ENCODE peak calls at places on chromosomes 6 and 20, in nine cellular contexts. One of them, this sample, is unnamed.

GRCh38 chr6:81981812-81982211 is 229.3 kb upstream of the TENT5A start:
- DNase-seq in WTC11: no peak
- DNase-seq in heart left ventricle: no peak
- DNase-seq in neural crest cell: no peak
- DNase-seq in fibroblast of pulmonary artery: peak
- DNase-seq in IMR-90: peak
- DNase-seq in psoas muscle: no peak
- DNase-seq in progenitor cell of endocrine pancreas: no peak
- DNase-seq in brain microvascular endothelial cell: peak
- DNase-seq in this sample: no peak

GRCh38 chr20:49729780-49730179 is 16.1 kb upstream of the B4GALT5 start:
- DNase-seq in progenitor cell of endocrine pancreas: no peak
- DNase-seq in fibroblast of pulmonary artery: peak
- DNase-seq in WTC11: no peak
- DNase-seq in neural crest cell: no peak
- DNase-seq in psoas muscle: no peak
- DNase-seq in IMR-90: peak
- DNase-seq in brain microvascular endothelial cell: peak
- DNase-seq in heart left ventricle: no peak
- DNase-seq in this sample: no peak

GRCh38 chr6:42239736-42240375 is 22.2 kb upstream of the MRPS10 start:
- DNase-seq in WTC11: no peak
- DNase-seq in psoas muscle: no peak
- DNase-seq in IMR-90: peak
- DNase-seq in fibroblast of pulmonary artery: no peak
- DNase-seq in brain microvascular endothelial cell: no peak
- DNase-seq in heart left ventricle: no peak
- DNase-seq in progenitor cell of endocrine pancreas: no peak
- DNase-seq in neural crest cell: no peak
- DNase-seq in this sample: no peak

GRCh38 chr20:50762045-50762422 is 30.7 kb downstream of the PARD6B start:
- DNase-seq in brain microvascular endothelial cell: no peak
- DNase-seq in neural crest cell: no peak
- DNase-seq in progenitor cell of endocrine pancreas: no peak
- DNase-seq in heart left ventricle: no peak
- DNase-seq in WTC11: no peak
- DNase-seq in psoas muscle: no peak
- DNase-seq in fibroblast of pulmonary artery: peak
- DNase-seq in IMR-90: peak
- DNase-seq in this sample: no peak

GRCh38 chr20:62642666-62643520 is 590 bp downstream of the SLCO4A1 start:
- DNase-seq in progenitor cell of endocrine pancreas: peak
- DNase-seq in psoas muscle: no peak
- DNase-seq in WTC11: peak
- DNase-seq in heart left ventricle: no peak
- DNase-seq in brain microvascular endothelial cell: no peak
- DNase-seq in IMR-90: peak
- DNase-seq in neural crest cell: no peak
- DNase-seq in fibroblast of pulmonary artery: no peak
- DNase-seq in this sample: no peak

GRCh38 chr6:133978896-133979240 is 25.8 kb downstream of the TBPL1 start:
- DNase-seq in psoas muscle: no peak
- DNase-seq in brain microvascular endothelial cell: no peak
- DNase-seq in fibroblast of pulmonary artery: no peak
- DNase-seq in heart left ventricle: no peak
- DNase-seq in IMR-90: no peak
- DNase-seq in progenitor cell of endocrine pancreas: no peak
- DNase-seq in WTC11: no peak
- DNase-seq in neural crest cell: no peak
- DNase-seq in this sample: no peak

GRCh38 chr6:44854712-44855111 is 467.2 kb downstream of the CDC5L start:
- DNase-seq in neural crest cell: no peak
- DNase-seq in WTC11: no peak
- DNase-seq in psoas muscle: no peak
- DNase-seq in heart left ventricle: no peak
- DNase-seq in fibroblast of pulmonary artery: no peak
- DNase-seq in IMR-90: no peak
- DNase-seq in brain microvascular endothelial cell: no peak
- DNase-seq in progenitor cell of endocrine pancreas: no peak
- DNase-seq in this sample: no peak

GRCh38 chr20:3804254-3804751 is 8.2 kb downstream of the CDC25B start:
- DNase-seq in WTC11: no peak
- DNase-seq in heart left ventricle: no peak
- DNase-seq in brain microvascular endothelial cell: no peak
- DNase-seq in progenitor cell of endocrine pancreas: no peak
- DNase-seq in psoas muscle: peak
- DNase-seq in fibroblast of pulmonary artery: no peak
- DNase-seq in neural crest cell: no peak
- DNase-seq in IMR-90: no peak
- DNase-seq in this sample: no peak

GRCh38 chr6:157699777-157700636 is 123.0 kb upstream of the SNX9 start:
- DNase-seq in fibroblast of pulmonary artery: no peak
- DNase-seq in neural crest cell: no peak
- DNase-seq in progenitor cell of endocrine pancreas: no peak
- DNase-seq in brain microvascular endothelial cell: no peak
- DNase-seq in psoas muscle: no peak
- DNase-seq in IMR-90: no peak
- DNase-seq in WTC11: no peak
- DNase-seq in heart left ventricle: no peak
- DNase-seq in this sample: no peak

GRCh38 chr20:37053230-37053950 is 42.4 kb downstream of the RBL1 start:
- DNase-seq in heart left ventricle: no peak
- DNase-seq in brain microvascular endothelial cell: peak
- DNase-seq in fibroblast of pulmonary artery: no peak
- DNase-seq in progenitor cell of endocrine pancreas: no peak
- DNase-seq in psoas muscle: no peak
- DNase-seq in WTC11: no peak
- DNase-seq in neural crest cell: no peak
- DNase-seq in IMR-90: peak
- DNase-seq in this sample: no peak

GRCh38 chr6:131510094-131510493 is 62.9 kb upstream of the ARG1 start:
- DNase-seq in neural crest cell: no peak
- DNase-seq in progenitor cell of endocrine pancreas: no peak
- DNase-seq in heart left ventricle: no peak
- DNase-seq in fibroblast of pulmonary artery: no peak
- DNase-seq in brain microvascular endothelial cell: no peak
- DNase-seq in IMR-90: no peak
- DNase-seq in psoas muscle: no peak
- DNase-seq in WTC11: peak
- DNase-seq in this sample: no peak

GRCh38 chr6:39980839-39981580 is 46.7 kb upstream of the MOCS1 start:
- DNase-seq in brain microvascular endothelial cell: peak
- DNase-seq in psoas muscle: no peak
- DNase-seq in WTC11: peak
- DNase-seq in progenitor cell of endocrine pancreas: peak
- DNase-seq in IMR-90: peak
- DNase-seq in neural crest cell: peak
- DNase-seq in heart left ventricle: no peak
- DNase-seq in fibroblast of pulmonary artery: peak
- DNase-seq in this sample: no peak

GRCh38 chr6:169963581-169964297 is 212.3 kb downstream of the ERMARD start:
- DNase-seq in brain microvascular endothelial cell: no peak
- DNase-seq in IMR-90: no peak
- DNase-seq in psoas muscle: no peak
- DNase-seq in progenitor cell of endocrine pancreas: no peak
- DNase-seq in heart left ventricle: no peak
- DNase-seq in WTC11: no peak
- DNase-seq in neural crest cell: no peak
- DNase-seq in fibroblast of pulmonary artery: no peak
- DNase-seq in this sample: peak

GRCh38 chr6:161169690-161170089 is 104.2 kb downstream of the AGPAT4 start:
- DNase-seq in fibroblast of pulmonary artery: peak
- DNase-seq in brain microvascular endothelial cell: peak
- DNase-seq in progenitor cell of endocrine pancreas: no peak
- DNase-seq in psoas muscle: no peak
- DNase-seq in WTC11: no peak
- DNase-seq in heart left ventricle: no peak
- DNase-seq in IMR-90: peak
- DNase-seq in neural crest cell: no peak
- DNase-seq in this sample: no peak

GRCh38 chr6:19804362-19805145 is 32.6 kb upstream of the ID4 start:
- DNase-seq in brain microvascular endothelial cell: peak
- DNase-seq in WTC11: peak
- DNase-seq in progenitor cell of endocrine pancreas: peak
- DNase-seq in fibroblast of pulmonary artery: peak
- DNase-seq in neural crest cell: peak
- DNase-seq in psoas muscle: peak
- DNase-seq in heart left ventricle: peak
- DNase-seq in IMR-90: peak
- DNase-seq in this sample: peak

GRCh38 chr6:30042914-30043313 is 18.2 kb upstream of the POLR1H start:
- DNase-seq in progenitor cell of endocrine pancreas: no peak
- DNase-seq in brain microvascular endothelial cell: no peak
- DNase-seq in WTC11: no peak
- DNase-seq in fibroblast of pulmonary artery: no peak
- DNase-seq in heart left ventricle: no peak
- DNase-seq in IMR-90: no peak
- DNase-seq in neural crest cell: no peak
- DNase-seq in psoas muscle: no peak
- DNase-seq in this sample: no peak

DNA sequence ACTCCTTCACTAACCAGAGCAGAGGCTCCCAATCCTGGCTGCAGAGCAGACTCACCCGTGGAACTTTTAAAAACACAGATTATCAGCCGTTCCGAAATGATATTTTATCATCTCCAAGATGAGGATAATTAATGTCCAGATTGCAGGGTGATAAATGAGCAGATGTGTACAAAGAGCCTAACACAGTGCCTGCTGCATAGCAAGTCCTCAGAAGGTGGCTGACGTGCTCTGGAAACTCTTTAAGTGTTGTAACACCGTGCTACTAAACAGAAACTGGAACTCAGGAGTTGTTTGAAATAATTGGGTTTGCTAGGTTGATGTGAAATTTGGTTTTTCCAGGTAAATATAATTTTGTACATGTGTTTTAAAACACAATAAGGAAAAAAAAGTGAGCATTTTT is 118.0 kb downstream of the ARMC2 start:
- DNase-seq in IMR-90: no peak
- DNase-seq in fibroblast of pulmonary artery: no peak
- DNase-seq in progenitor cell of endocrine pancreas: no peak
- DNase-seq in brain microvascular endothelial cell: no peak
- DNase-seq in heart left ventricle: no peak
- DNase-seq in WTC11: no peak
- DNase-seq in psoas muscle: no peak
- DNase-seq in neural crest cell: no peak
- DNase-seq in this sample: no peak
- TF ChIP-seq CTCF in IMR-90: no peak
- TF ChIP-seq CTCF in fibroblast of pulmonary artery: no peak
- TF ChIP-seq CTCF in progenitor cell of endocrine pancreas: no peak
- TF ChIP-seq CTCF in brain microvascular endothelial cell: no peak
- TF ChIP-seq CTCF in heart left ventricle: no peak
- TF ChIP-seq CTCF in WTC11: no peak
- TF ChIP-seq CTCF in psoas muscle: no peak
- TF ChIP-seq CTCF in neural crest cell: no peak
- TF ChIP-seq CTCF in this sample: no peak

DNA sequence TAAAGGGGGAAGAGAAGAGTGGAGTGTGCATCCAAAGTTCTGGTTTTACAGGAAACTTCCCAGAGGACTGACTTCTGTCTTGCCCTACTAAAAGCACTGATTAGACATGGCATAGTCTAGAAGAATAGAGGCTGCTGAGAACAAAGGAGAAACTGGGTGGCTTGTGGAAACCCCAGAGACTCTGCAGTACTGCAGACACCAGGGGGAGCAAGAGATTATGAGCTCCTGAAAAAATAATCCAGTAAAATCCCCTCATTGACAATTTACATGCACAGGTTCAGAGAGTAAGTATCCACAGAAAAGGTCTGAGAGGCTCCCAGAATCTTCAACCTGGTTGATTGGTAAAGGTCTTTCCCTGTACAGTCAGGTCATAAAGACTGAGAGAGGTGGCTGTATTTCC is 48.7 kb upstream of the CLVS2 start:
- DNase-seq in neural crest cell: peak
- DNase-seq in WTC11: peak
- DNase-seq in brain microvascular endothelial cell: peak
- DNase-seq in fibroblast of pulmonary artery: peak
- DNase-seq in progenitor cell of endocrine pancreas: no peak
- DNase-seq in IMR-90: no peak
- DNase-seq in psoas muscle: no peak
- DNase-seq in heart left ventricle: no peak
- DNase-seq in this sample: no peak
- TF ChIP-seq CTCF in neural crest cell: peak
- TF ChIP-seq CTCF in WTC11: no peak
- TF ChIP-seq CTCF in brain microvascular endothelial cell: peak
- TF ChIP-seq CTCF in fibroblast of pulmonary artery: peak
- TF ChIP-seq CTCF in progenitor cell of endocrine pancreas: peak
- TF ChIP-seq CTCF in IMR-90: no peak
- TF ChIP-seq CTCF in psoas muscle: peak
- TF ChIP-seq CTCF in heart left ventricle: no peak
- TF ChIP-seq CTCF in this sample: peak

GRCh38 chr20:60202046-60202445 is 243.8 kb downstream of the CDH26 start:
- DNase-seq in brain microvascular endothelial cell: no peak
- DNase-seq in IMR-90: no peak
- DNase-seq in fibroblast of pulmonary artery: no peak
- DNase-seq in neural crest cell: no peak
- DNase-seq in progenitor cell of endocrine pancreas: no peak
- DNase-seq in psoas muscle: no peak
- DNase-seq in WTC11: no peak
- DNase-seq in heart left ventricle: no peak
- DNase-seq in this sample: no peak

GRCh38 chr20:60209048-60209447 is 250.8 kb downstream of the CDH26 start:
- DNase-seq in brain microvascular endothelial cell: no peak
- DNase-seq in heart left ventricle: no peak
- DNase-seq in IMR-90: no peak
- DNase-seq in neural crest cell: no peak
- DNase-seq in progenitor cell of endocrine pancreas: no peak
- DNase-seq in fibroblast of pulmonary artery: no peak
- DNase-seq in WTC11: no peak
- DNase-seq in psoas muscle: no peak
- DNase-seq in this sample: peak

GRCh38 chr20:60203451-60203850 is 245.2 kb downstream of the CDH26 start:
- DNase-seq in progenitor cell of endocrine pancreas: no peak
- DNase-seq in heart left ventricle: no peak
- DNase-seq in psoas muscle: no peak
- DNase-seq in neural crest cell: no peak
- DNase-seq in IMR-90: no peak
- DNase-seq in WTC11: no peak
- DNase-seq in brain microvascular endothelial cell: no peak
- DNase-seq in fibroblast of pulmonary artery: no peak
- DNase-seq in this sample: no peak

GRCh38 chr20:60204601-60205000 is 246.4 kb downstream of the CDH26 start:
- DNase-seq in psoas muscle: no peak
- DNase-seq in WTC11: no peak
- DNase-seq in IMR-90: no peak
- DNase-seq in neural crest cell: no peak
- DNase-seq in brain microvascular endothelial cell: no peak
- DNase-seq in fibroblast of pulmonary artery: no peak
- DNase-seq in heart left ventricle: no peak
- DNase-seq in progenitor cell of endocrine pancreas: no peak
- DNase-seq in this sample: no peak

GRCh38 chr20:60206259-60206658 is 248.0 kb downstream of the CDH26 start:
- DNase-seq in IMR-90: peak
- DNase-seq in progenitor cell of endocrine pancreas: no peak
- DNase-seq in fibroblast of pulmonary artery: peak
- DNase-seq in heart left ventricle: no peak
- DNase-seq in psoas muscle: no peak
- DNase-seq in neural crest cell: peak
- DNase-seq in WTC11: peak
- DNase-seq in brain microvascular endothelial cell: peak
- DNase-seq in this sample: peak
- TF ChIP-seq CTCF in IMR-90: peak
- TF ChIP-seq CTCF in progenitor cell of endocrine pancreas: peak
- TF ChIP-seq CTCF in fibroblast of pulmonary artery: peak
- TF ChIP-seq CTCF in heart left ventricle: no peak
- TF ChIP-seq CTCF in psoas muscle: peak
- TF ChIP-seq CTCF in neural crest cell: peak
- TF ChIP-seq CTCF in WTC11: no peak
- TF ChIP-seq CTCF in brain microvascular endothelial cell: peak
- TF ChIP-seq CTCF in this sample: peak

GRCh38 chr6:135438907-135439535 is 58.5 kb downstream of the AHI1 start:
- DNase-seq in fibroblast of pulmonary artery: peak
- DNase-seq in brain microvascular endothelial cell: peak
- DNase-seq in progenitor cell of endocrine pancreas: no peak
- DNase-seq in neural crest cell: no peak
- DNase-seq in heart left ventricle: no peak
- DNase-seq in psoas muscle: no peak
- DNase-seq in WTC11: no peak
- DNase-seq in IMR-90: peak
- DNase-seq in this sample: no peak
- TF ChIP-seq CTCF in fibroblast of pulmonary artery: peak
- TF ChIP-seq CTCF in brain microvascular endothelial cell: peak
- TF ChIP-seq CTCF in progenitor cell of endocrine pancreas: peak
- TF ChIP-seq CTCF in neural crest cell: peak
- TF ChIP-seq CTCF in heart left ventricle: no peak
- TF ChIP-seq CTCF in psoas muscle: peak
- TF ChIP-seq CTCF in WTC11: no peak
- TF ChIP-seq CTCF in IMR-90: peak
- TF ChIP-seq CTCF in this sample: peak

This sample was measured in osteocyte.